ENCODE peak calls at places on chromosome 1, in eight cellular contexts. One of them, this sample, is unnamed.

GRCh38 chr1:206470692-206471414 is 577 bp downstream of the IKBKE start:
- DNase-seq in foreskin fibroblast: peak
- DNase-seq in AG10803: peak
- DNase-seq in osteoblast: peak
- DNase-seq in lower lobe of right lung: no peak
- DNase-seq in lower leg skin: no peak
- DNase-seq in choroid plexus epithelial cell: peak
- DNase-seq in Panc1: no peak
- DNase-seq in this sample: no peak

GRCh38 chr1:151165281-151165737 is 393 bp downstream of the LYSMD1 start:
- DNase-seq in choroid plexus epithelial cell: peak
- DNase-seq in foreskin fibroblast: peak
- DNase-seq in AG10803: peak
- DNase-seq in osteoblast: no peak
- DNase-seq in lower leg skin: peak
- DNase-seq in Panc1: no peak
- DNase-seq in lower lobe of right lung: no peak
- DNase-seq in this sample: no peak

GRCh38 chr1:214281030-214281901 is at the start of gene SMYD2:
- DNase-seq in AG10803: peak
- DNase-seq in foreskin fibroblast: peak
- DNase-seq in lower lobe of right lung: peak
- DNase-seq in choroid plexus epithelial cell: peak
- DNase-seq in lower leg skin: peak
- DNase-seq in Panc1: no peak
- DNase-seq in osteoblast: peak
- DNase-seq in this sample: no peak

GRCh38 chr1:92037400-92037799 is 7.6 kb downstream of the EPHX4 start:
- DNase-seq in osteoblast: no peak
- DNase-seq in Panc1: no peak
- DNase-seq in lower lobe of right lung: no peak
- DNase-seq in AG10803: no peak
- DNase-seq in foreskin fibroblast: no peak
- DNase-seq in choroid plexus epithelial cell: peak
- DNase-seq in lower leg skin: no peak
- DNase-seq in this sample: no peak

GRCh38 chr1:181894439-181894859 is 167.1 kb downstream of the ZNF648 start:
- DNase-seq in lower leg skin: no peak
- DNase-seq in foreskin fibroblast: no peak
- DNase-seq in Panc1: no peak
- DNase-seq in lower lobe of right lung: no peak
- DNase-seq in AG10803: no peak
- DNase-seq in osteoblast: no peak
- DNase-seq in choroid plexus epithelial cell: no peak
- DNase-seq in this sample: no peak

GRCh38 chr1:14347776-14348175 is 250.7 kb upstream of the KAZN start:
- DNase-seq in Panc1: no peak
- DNase-seq in lower lobe of right lung: no peak
- DNase-seq in AG10803: no peak
- DNase-seq in lower leg skin: no peak
- DNase-seq in osteoblast: no peak
- DNase-seq in choroid plexus epithelial cell: no peak
- DNase-seq in foreskin fibroblast: no peak
- DNase-seq in this sample: no peak

GRCh38 chr1:153190373-153190772 is 12.9 kb upstream of the LELP1 start:
- DNase-seq in lower leg skin: no peak
- DNase-seq in AG10803: no peak
- DNase-seq in osteoblast: no peak
- DNase-seq in choroid plexus epithelial cell: no peak
- DNase-seq in Panc1: no peak
- DNase-seq in foreskin fibroblast: no peak
- DNase-seq in lower lobe of right lung: no peak
- DNase-seq in this sample: no peak

GRCh38 chr1:6275826-6276764 is 15.2 kb upstream of the GPR153 start:
- DNase-seq in AG10803: peak
- DNase-seq in lower leg skin: peak
- DNase-seq in Panc1: no peak
- DNase-seq in foreskin fibroblast: peak
- DNase-seq in lower lobe of right lung: no peak
- DNase-seq in choroid plexus epithelial cell: peak
- DNase-seq in osteoblast: peak
- DNase-seq in this sample: no peak

GRCh38 chr1:19599810-19600209 is 44.3 kb upstream of the NBL1 start:
- DNase-seq in AG10803: no peak
- DNase-seq in Panc1: no peak
- DNase-seq in osteoblast: no peak
- DNase-seq in lower lobe of right lung: no peak
- DNase-seq in choroid plexus epithelial cell: no peak
- DNase-seq in lower leg skin: no peak
- DNase-seq in foreskin fibroblast: no peak
- DNase-seq in this sample: no peak

GRCh38 chr1:159869173-159869572 is 6.7 kb upstream of the VSIG8 start:
- DNase-seq in lower leg skin: peak
- DNase-seq in foreskin fibroblast: peak
- DNase-seq in Panc1: no peak
- DNase-seq in choroid plexus epithelial cell: peak
- DNase-seq in AG10803: peak
- DNase-seq in lower lobe of right lung: no peak
- DNase-seq in osteoblast: peak
- DNase-seq in this sample: no peak

GRCh38 chr1:30887485-30888315 is 20.9 kb downstream of the SDC3 start:
- DNase-seq in Panc1: no peak
- DNase-seq in AG10803: peak
- DNase-seq in foreskin fibroblast: no peak
- DNase-seq in lower lobe of right lung: no peak
- DNase-seq in lower leg skin: no peak
- DNase-seq in osteoblast: peak
- DNase-seq in choroid plexus epithelial cell: peak
- DNase-seq in this sample: no peak

GRCh38 chr1:58158465-58159423 is 387.8 kb downstream of the OMA1 start:
- DNase-seq in osteoblast: no peak
- DNase-seq in Panc1: no peak
- DNase-seq in AG10803: no peak
- DNase-seq in choroid plexus epithelial cell: no peak
- DNase-seq in lower lobe of right lung: no peak
- DNase-seq in lower leg skin: no peak
- DNase-seq in foreskin fibroblast: no peak
- DNase-seq in this sample: no peak

GRCh38 chr1:67650061-67650460 is 34.9 kb upstream of the GADD45A start:
- DNase-seq in Panc1: no peak
- DNase-seq in osteoblast: no peak
- DNase-seq in AG10803: peak
- DNase-seq in foreskin fibroblast: no peak
- DNase-seq in choroid plexus epithelial cell: no peak
- DNase-seq in lower leg skin: no peak
- DNase-seq in lower lobe of right lung: no peak
- DNase-seq in this sample: no peak

GRCh38 chr1:36664564-36665287 is 182.0 kb upstream of the CSF3R start:
- DNase-seq in Panc1: no peak
- DNase-seq in lower leg skin: peak
- DNase-seq in AG10803: no peak
- DNase-seq in foreskin fibroblast: no peak
- DNase-seq in choroid plexus epithelial cell: no peak
- DNase-seq in osteoblast: no peak
- DNase-seq in lower lobe of right lung: no peak
- DNase-seq in this sample: no peak

GRCh38 chr1:91846007-91846620 is 39.8 kb downstream of the TGFBR3 start:
- DNase-seq in Panc1: no peak
- DNase-seq in lower lobe of right lung: no peak
- DNase-seq in AG10803: peak
- DNase-seq in choroid plexus epithelial cell: peak
- DNase-seq in lower leg skin: no peak
- DNase-seq in osteoblast: no peak
- DNase-seq in foreskin fibroblast: peak
- DNase-seq in this sample: no peak

GRCh38 chr1:193083365-193084088 is 21.7 kb downstream of the GLRX2 start:
- DNase-seq in choroid plexus epithelial cell: no peak
- DNase-seq in foreskin fibroblast: no peak
- DNase-seq in osteoblast: no peak
- DNase-seq in lower leg skin: no peak
- DNase-seq in lower lobe of right lung: no peak
- DNase-seq in AG10803: no peak
- DNase-seq in Panc1: no peak
- DNase-seq in this sample: no peak

GRCh38 chr1:209601809-209602657 is 18.5 kb downstream of the CAMK1G start:
- DNase-seq in lower leg skin: no peak
- DNase-seq in choroid plexus epithelial cell: peak
- DNase-seq in lower lobe of right lung: no peak
- DNase-seq in AG10803: peak
- DNase-seq in osteoblast: peak
- DNase-seq in Panc1: peak
- DNase-seq in foreskin fibroblast: peak
- DNase-seq in this sample: no peak

GRCh38 chr1:110877776-110878175 is 4.8 kb downstream of the CD53 start:
- DNase-seq in lower leg skin: no peak
- DNase-seq in osteoblast: no peak
- DNase-seq in foreskin fibroblast: no peak
- DNase-seq in lower lobe of right lung: no peak
- DNase-seq in choroid plexus epithelial cell: no peak
- DNase-seq in Panc1: no peak
- DNase-seq in AG10803: no peak
- DNase-seq in this sample: no peak

DNA sequence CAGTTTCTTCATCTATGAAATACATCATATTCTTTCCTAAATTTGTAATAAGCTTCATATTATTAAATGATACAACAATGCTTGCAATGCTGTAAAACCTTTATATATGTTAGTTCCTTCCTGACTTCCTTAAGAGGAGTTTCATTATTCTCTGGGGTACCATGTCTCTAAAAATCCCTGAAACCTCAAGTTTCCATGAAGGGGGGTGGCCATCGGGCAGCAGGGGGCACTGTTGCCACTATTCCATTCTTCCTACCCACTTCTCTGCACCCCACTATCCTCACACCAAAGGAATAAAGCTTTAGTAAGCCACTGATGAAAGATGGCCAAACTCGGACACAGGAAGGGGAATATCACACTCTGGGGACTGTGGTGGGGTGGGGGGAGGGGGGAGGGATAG is 9.0 kb upstream of the DMRTB1 start:
- DNase-seq in foreskin fibroblast: no peak
- DNase-seq in lower leg skin: no peak
- DNase-seq in osteoblast: no peak
- DNase-seq in AG10803: no peak
- DNase-seq in choroid plexus epithelial cell: no peak
- DNase-seq in lower lobe of right lung: no peak
- DNase-seq in Panc1: no peak
- DNase-seq in this sample: no peak
- TF ChIP-seq CTCF in foreskin fibroblast: peak
- TF ChIP-seq CTCF in lower leg skin: no peak
- TF ChIP-seq CTCF in osteoblast: peak
- TF ChIP-seq CTCF in AG10803: peak
- TF ChIP-seq CTCF in choroid plexus epithelial cell: peak
- TF ChIP-seq CTCF in lower lobe of right lung: peak
- TF ChIP-seq CTCF in Panc1: peak
- TF ChIP-seq CTCF in this sample: peak

GRCh38 chr1:233443040-233443439 is 115.5 kb downstream of the MAP3K21 start:
- DNase-seq in foreskin fibroblast: no peak
- DNase-seq in choroid plexus epithelial cell: peak
- DNase-seq in osteoblast: no peak
- DNase-seq in Panc1: no peak
- DNase-seq in lower leg skin: no peak
- DNase-seq in AG10803: no peak
- DNase-seq in lower lobe of right lung: no peak
- DNase-seq in this sample: no peak
- TF ChIP-seq CTCF in foreskin fibroblast: no peak
- TF ChIP-seq CTCF in choroid plexus epithelial cell: no peak
- TF ChIP-seq CTCF in osteoblast: no peak
- TF ChIP-seq CTCF in Panc1: no peak
- TF ChIP-seq CTCF in lower leg skin: no peak
- TF ChIP-seq CTCF in AG10803: no peak
- TF ChIP-seq CTCF in lower lobe of right lung: no peak
- TF ChIP-seq CTCF in this sample: no peak

GRCh38 chr1:96845464-96845863 is 123.9 kb downstream of the PTBP2 start:
- DNase-seq in choroid plexus epithelial cell: peak
- DNase-seq in AG10803: no peak
- DNase-seq in lower leg skin: no peak
- DNase-seq in foreskin fibroblast: no peak
- DNase-seq in osteoblast: peak
- DNase-seq in Panc1: peak
- DNase-seq in lower lobe of right lung: no peak
- DNase-seq in this sample: no peak

GRCh38 chr1:96840396-96840795 is 118.8 kb downstream of the PTBP2 start:
- DNase-seq in lower lobe of right lung: no peak
- DNase-seq in Panc1: no peak
- DNase-seq in foreskin fibroblast: peak
- DNase-seq in choroid plexus epithelial cell: no peak
- DNase-seq in AG10803: peak
- DNase-seq in osteoblast: no peak
- DNase-seq in lower leg skin: no peak
- DNase-seq in this sample: no peak

GRCh38 chr1:96843601-96844000 is 122.0 kb downstream of the PTBP2 start:
- DNase-seq in osteoblast: no peak
- DNase-seq in Panc1: no peak
- DNase-seq in foreskin fibroblast: no peak
- DNase-seq in lower leg skin: no peak
- DNase-seq in choroid plexus epithelial cell: no peak
- DNase-seq in AG10803: peak
- DNase-seq in lower lobe of right lung: no peak
- DNase-seq in this sample: no peak

GRCh38 chr1:96843196-96843595 is 121.6 kb downstream of the PTBP2 start:
- DNase-seq in Panc1: no peak
- DNase-seq in foreskin fibroblast: peak
- DNase-seq in lower lobe of right lung: no peak
- DNase-seq in lower leg skin: no peak
- DNase-seq in osteoblast: no peak
- DNase-seq in choroid plexus epithelial cell: peak
- DNase-seq in AG10803: peak
- DNase-seq in this sample: no peak

GRCh38 chr1:96842215-96842614 is 120.6 kb downstream of the PTBP2 start:
- DNase-seq in osteoblast: no peak
- DNase-seq in foreskin fibroblast: no peak
- DNase-seq in lower leg skin: no peak
- DNase-seq in choroid plexus epithelial cell: peak
- DNase-seq in AG10803: peak
- DNase-seq in Panc1: no peak
- DNase-seq in lower lobe of right lung: no peak
- DNase-seq in this sample: no peak
- TF ChIP-seq CTCF in osteoblast: peak
- TF ChIP-seq CTCF in foreskin fibroblast: peak
- TF ChIP-seq CTCF in lower leg skin: no peak
- TF ChIP-seq CTCF in choroid plexus epithelial cell: peak
- TF ChIP-seq CTCF in AG10803: peak
- TF ChIP-seq CTCF in Panc1: peak
- TF ChIP-seq CTCF in lower lobe of right lung: no peak
- TF ChIP-seq CTCF in this sample: peak

DNA sequence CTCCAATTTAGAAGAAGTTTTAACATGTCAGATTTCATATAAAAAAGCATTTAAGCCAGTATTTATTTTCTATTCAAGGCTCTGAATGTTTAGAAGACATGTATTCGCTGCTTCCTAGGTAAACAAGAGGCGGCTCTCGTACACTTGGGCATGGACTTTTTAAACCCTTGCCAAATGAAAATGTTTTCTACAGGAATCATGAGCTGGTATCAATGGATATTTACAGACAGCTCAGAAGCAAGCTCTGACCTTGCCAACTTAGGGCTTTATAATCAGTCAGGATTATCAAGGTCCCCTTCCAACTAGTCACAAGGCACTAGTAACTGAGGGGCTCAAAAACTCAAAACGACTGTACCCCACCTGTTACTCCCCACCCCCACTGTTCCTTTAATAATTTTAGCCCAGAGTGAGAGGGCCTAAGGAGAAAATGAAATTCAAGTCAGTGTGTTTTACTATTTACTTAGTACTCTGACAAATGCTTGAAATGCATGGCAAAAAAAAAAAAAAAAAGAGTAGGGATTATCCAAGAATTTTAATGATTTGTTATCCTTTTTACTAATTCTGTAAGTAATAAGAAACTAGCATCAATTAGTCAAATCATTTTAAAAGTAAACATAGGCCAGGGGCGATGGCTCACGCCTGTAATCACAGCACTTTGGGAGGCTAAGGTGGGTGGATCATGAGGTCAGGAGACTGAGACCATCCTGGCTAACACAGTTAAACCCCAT is 12.4 kb downstream of the CLSTN1 start:
- DNase-seq in choroid plexus epithelial cell: no peak
- DNase-seq in AG10803: no peak
- DNase-seq in lower lobe of right lung: no peak
- DNase-seq in osteoblast: no peak
- DNase-seq in lower leg skin: peak
- DNase-seq in Panc1: no peak
- DNase-seq in foreskin fibroblast: no peak
- DNase-seq in this sample: no peak
- TF ChIP-seq CTCF in choroid plexus epithelial cell: no peak
- TF ChIP-seq CTCF in AG10803: no peak
- TF ChIP-seq CTCF in lower lobe of right lung: no peak
- TF ChIP-seq CTCF in osteoblast: no peak
- TF ChIP-seq CTCF in lower leg skin: no peak
- TF ChIP-seq CTCF in Panc1: no peak
- TF ChIP-seq CTCF in foreskin fibroblast: no peak
- TF ChIP-seq CTCF in this sample: no peak

This sample was measured in chondrocyte.